ENCODE peak calls at places on chromosomes 16 and 17, in ten cellular contexts. C is activated effector memory CD4-positive, alpha-beta T cell treated with Interleukin-2 at 50 U/mL for 16 hours; T is HEK293T; V is GM23248; M is activated gamma-delta T cell treated with anti-CD3 and anti-CD28 coated beads, Interleukin-2, amount 50 U/mL, for 16 hours; K is amniotic stem cell; U is activated CD4-positive, alpha-beta T cell treated with anti-CD3 and anti-CD28 coated beads for 48 hours; Q is anterior cingulate cortex; O is left colon; L is NCI-H345. R is an unnamed sample.

GRCh38 chr17:29158515-29159275 is 21.5 kb downstream of the MYO18A start:
- DNase-seq in C (no peak), T (no peak), V (peak), M (no peak), K (no peak), U (no peak), Q (peak), O (no peak), L (no peak), R (no peak)

GRCh38 chr16:89473791-89474414 is 16.5 kb downstream of the ANKRD11 start:
- DNase-seq in C (no peak), T (no peak), V (peak), M (no peak), K (no peak), U (no peak), Q (no peak), O (no peak), L (no peak), R (no peak)

GRCh38 chr17:81537856-81538555 is 9.8 kb downstream of the FSCN2 start:
- DNase-seq in C (no peak), T (no peak), V (no peak), M (no peak), K (no peak), U (no peak), Q (no peak), O (no peak), L (peak), R (no peak)

GRCh38 chr17:68431661-68432071 is 25.6 kb downstream of the WIPI1 start:
- DNase-seq in C (peak), T (peak), V (peak), M (no peak), K (no peak), U (peak), Q (no peak), O (no peak), L (no peak), R (peak)

GRCh38 chr17:38996660-38997337 is 29.6 kb upstream of the FBXO47 start:
- DNase-seq in C (no peak), T (no peak), V (peak), M (no peak), K (no peak), U (no peak), Q (no peak), O (no peak), L (no peak), R (no peak)

GRCh38 chr17:14427914-14428639 is 127.2 kb downstream of the HS3ST3B1 start:
- DNase-seq in C (peak), T (no peak), V (no peak), M (peak), K (no peak), U (peak), Q (no peak), O (peak), L (no peak), R (peak)

GRCh38 chr17:1110844-1111598 is 68.8 kb downstream of the ABR start:
- DNase-seq in C (no peak), T (no peak), V (peak), M (peak), K (peak), U (no peak), Q (peak), O (peak), L (peak), R (no peak)

GRCh38 chr17:43998552-43998951 is 5.9 kb upstream of the NAGS start:
- DNase-seq in C (no peak), T (no peak), V (peak), M (no peak), K (no peak), U (no peak), Q (no peak), O (no peak), L (no peak), R (no peak)

GRCh38 chr16:86732621-86733297 is 154.4 kb downstream of the FOXL1 start:
- DNase-seq in C (no peak), T (no peak), V (peak), M (no peak), K (no peak), U (no peak), Q (no peak), O (no peak), L (no peak), R (no peak)

R was measured in CD4-positive, alpha-beta memory T cell.